ENCODE peak calls at places on chromosomes 2 and 18, in four cellular contexts. One of them, this sample, is unnamed.

GRCh38 chr2:230405824-230406223 is 10.2 kb upstream of the SP100 start:
- DNase-seq in CD4-positive, alpha-beta memory T cell: no peak
- DNase-seq in activated CD4-positive, alpha-beta T cell treated with anti-CD3 and anti-CD28 coated beads for 48 hours: no peak
- DNase-seq in HS-27A: no peak
- DNase-seq in this sample: no peak

GRCh38 chr2:189580267-189580661 is 322 bp downstream of the SLC40A1 start:
- DNase-seq in activated CD4-positive, alpha-beta T cell treated with anti-CD3 and anti-CD28 coated beads for 48 hours: peak
- DNase-seq in HS-27A: no peak
- DNase-seq in CD4-positive, alpha-beta memory T cell: no peak
- DNase-seq in this sample: no peak

GRCh38 chr2:16719409-16719808 is 53.8 kb upstream of the CYRIA start:
- DNase-seq in CD4-positive, alpha-beta memory T cell: no peak
- DNase-seq in activated CD4-positive, alpha-beta T cell treated with anti-CD3 and anti-CD28 coated beads for 48 hours: no peak
- DNase-seq in HS-27A: no peak
- DNase-seq in this sample: no peak

GRCh38 chr18:31161757-31162418 is 768 bp downstream of the DSC1 start:
- DNase-seq in activated CD4-positive, alpha-beta T cell treated with anti-CD3 and anti-CD28 coated beads for 48 hours: no peak
- DNase-seq in CD4-positive, alpha-beta memory T cell: no peak
- DNase-seq in HS-27A: no peak
- DNase-seq in this sample: no peak

GRCh38 chr2:226489765-226490164 is 309.9 kb downstream of the IRS1 start:
- DNase-seq in CD4-positive, alpha-beta memory T cell: no peak
- DNase-seq in HS-27A: peak
- DNase-seq in activated CD4-positive, alpha-beta T cell treated with anti-CD3 and anti-CD28 coated beads for 48 hours: no peak
- DNase-seq in this sample: no peak

GRCh38 chr2:46794693-46795317 is 120.8 kb downstream of the MCFD2 start:
- DNase-seq in activated CD4-positive, alpha-beta T cell treated with anti-CD3 and anti-CD28 coated beads for 48 hours: no peak
- DNase-seq in CD4-positive, alpha-beta memory T cell: no peak
- DNase-seq in HS-27A: no peak
- DNase-seq in this sample: no peak

GRCh38 chr2:109410021-109410815 is 203.5 kb downstream of the SEPTIN10 start:
- DNase-seq in HS-27A: no peak
- DNase-seq in activated CD4-positive, alpha-beta T cell treated with anti-CD3 and anti-CD28 coated beads for 48 hours: no peak
- DNase-seq in CD4-positive, alpha-beta memory T cell: no peak
- DNase-seq in this sample: no peak

GRCh38 chr2:142380372-142380771 is 249.6 kb upstream of the LRP1B start:
- DNase-seq in HS-27A: no peak
- DNase-seq in activated CD4-positive, alpha-beta T cell treated with anti-CD3 and anti-CD28 coated beads for 48 hours: no peak
- DNase-seq in CD4-positive, alpha-beta memory T cell: no peak
- DNase-seq in this sample: no peak

GRCh38 chr2:71510938-71511337 is 57.6 kb downstream of the DYSF start:
- DNase-seq in HS-27A: no peak
- DNase-seq in activated CD4-positive, alpha-beta T cell treated with anti-CD3 and anti-CD28 coated beads for 48 hours: no peak
- DNase-seq in CD4-positive, alpha-beta memory T cell: no peak
- DNase-seq in this sample: no peak